ENCODE peak calls at places on chromosomes 13 and 19, in five cellular contexts. K, P, Z, I and L are unnamed samples.

GRCh38 chr13:33258437-33259193 is 26.9 kb downstream of the STARD13 start:
- DNase-seq in K (no peak), P (no peak), Z (peak; percentile 82), I (no peak), L (no peak)

GRCh38 chr13:87535911-87536310 is 135.3 kb upstream of the SLITRK5 start:
- DNase-seq in K (no peak), P (no peak), Z (no peak), I (no peak), L (no peak)

GRCh38 chr19:39768811-39769210 is 9.8 kb upstream of the LEUTX start:
- DNase-seq in K (no peak), P (no peak), Z (no peak), I (no peak), L (no peak)

GRCh38 chr13:94157705-94158218 is 321.7 kb downstream of the DCT start:
- DNase-seq in K (no peak), P (no peak), Z (no peak), I (no peak), L (no peak)

GRCh38 chr13:80666782-80667537 is 326.0 kb upstream of the SPRY2 start:
- DNase-seq in K (no peak), P (no peak), Z (no peak), I (no peak), L (no peak)

GRCh38 chr13:26558074-26558805 is 757 bp downstream of the WASF3 start:
- DNase-seq in K (peak; percentile 73), P (no peak), Z (no peak), I (no peak), L (no peak)

GRCh38 chr19:3358392-3358918 is 7.9 kb upstream of the NFIC start:
- DNase-seq in K (peak; percentile 74), P (no peak), Z (no peak), I (no peak), L (no peak)

GRCh38 chr19:12723643-12724426 is at the start of gene TNPO2:
- DNase-seq in K (peak; percentile 88), P (peak; percentile 71), Z (peak; percentile 71), I (peak; percentile 24), L (no peak)

GRCh38 chr13:38905861-38906260 is 84.8 kb downstream of the STOML3 start:
- DNase-seq in K (no peak), P (no peak), Z (no peak), I (no peak), L (peak; percentile 62)

GRCh38 chr19:35509018-35509652 is 4.3 kb downstream of the DMKN start:
- DNase-seq in K (no peak), P (no peak), Z (peak; percentile 42), I (peak; percentile 59), L (peak; percentile 40)

GRCh38 chr13:108020027-108020426 is 195.3 kb downstream of the LIG4 start:
- DNase-seq in K (no peak), P (no peak), Z (no peak), I (no peak), L (no peak)

GRCh38 chr19:11460207-11460606 is 20.6 kb downstream of the ELAVL3 start:
- DNase-seq in K (peak; percentile 80), P (no peak), Z (no peak), I (no peak), L (no peak)

GRCh38 chr19:3132971-3133792 is 2.7 kb upstream of the GNA15 start:
- DNase-seq in K (peak; percentile 55), P (no peak), Z (no peak), I (no peak), L (peak; percentile 61)

GRCh38 chr19:41449865-41450178 is 6.9 kb downstream of the ERICH4 start:
- DNase-seq in K (no peak), P (no peak), Z (no peak), I (no peak), L (no peak)

GRCh38 chr19:32457540-32457939 is 52.0 kb downstream of the DPY19L3 start:
- DNase-seq in K (no peak), P (no peak), Z (no peak), I (no peak), L (no peak)

GRCh38 chr19:38975214-38975860 is at the start of gene FBXO17:
- DNase-seq in K (peak; percentile 90), P (no peak), Z (peak; percentile 47), I (no peak), L (no peak)

GRCh38 chr19:17210296-17210695 is 4.9 kb upstream of the USE1 start:
- DNase-seq in K (no peak), P (no peak), Z (no peak), I (no peak), L (no peak)

GRCh38 chr13:84187626-84188025 is 305.4 kb upstream of the SLITRK1 start:
- DNase-seq in K (no peak), P (no peak), Z (no peak), I (no peak), L (no peak)

GRCh38 chr13:51714663-51715168 is 89.2 kb downstream of the DHRS12 start:
- DNase-seq in K (no peak), P (no peak), Z (no peak), I (no peak), L (no peak)

GRCh38 chr13:52127783-52128702 is 830 bp downstream of the NEK5 start:
- DNase-seq in K (peak; percentile 84), P (peak; percentile 41), Z (peak; percentile 68), I (peak; percentile 63), L (peak; percentile 81)

GRCh38 chr19:32351807-32352630 is 6.6 kb downstream of the ZNF507 start:
- DNase-seq in K (no peak), P (no peak), Z (no peak), I (no peak), L (no peak)

GRCh38 chr19:18208098-18208951 is 4.5 kb upstream of the RAB3A start:
- DNase-seq in K (peak; percentile 88), P (no peak), Z (no peak), I (no peak), L (peak; percentile 33)

GRCh38 chr19:20153281-20153680 is 13.7 kb upstream of the ZNF486 start:
- DNase-seq in K (no peak), P (no peak), Z (no peak), I (no peak), L (no peak)

GRCh38 chr19:45250832-45251451 is at the start of gene MARK4:
- DNase-seq in K (peak; percentile 99), P (no peak), Z (no peak), I (peak; percentile 16), L (peak; percentile 76)

GRCh38 chr19:1975081-1975480 is 34.1 kb downstream of the CSNK1G2 start:
- DNase-seq in K (no peak), P (no peak), Z (no peak), I (no peak), L (no peak)

GRCh38 chr19:18478545-18479311 is 40.8 kb upstream of the ISYNA1 start:
- DNase-seq in K (peak; percentile 70), P (no peak), Z (peak; percentile 88), I (no peak), L (peak; percentile 55)

DNA sequence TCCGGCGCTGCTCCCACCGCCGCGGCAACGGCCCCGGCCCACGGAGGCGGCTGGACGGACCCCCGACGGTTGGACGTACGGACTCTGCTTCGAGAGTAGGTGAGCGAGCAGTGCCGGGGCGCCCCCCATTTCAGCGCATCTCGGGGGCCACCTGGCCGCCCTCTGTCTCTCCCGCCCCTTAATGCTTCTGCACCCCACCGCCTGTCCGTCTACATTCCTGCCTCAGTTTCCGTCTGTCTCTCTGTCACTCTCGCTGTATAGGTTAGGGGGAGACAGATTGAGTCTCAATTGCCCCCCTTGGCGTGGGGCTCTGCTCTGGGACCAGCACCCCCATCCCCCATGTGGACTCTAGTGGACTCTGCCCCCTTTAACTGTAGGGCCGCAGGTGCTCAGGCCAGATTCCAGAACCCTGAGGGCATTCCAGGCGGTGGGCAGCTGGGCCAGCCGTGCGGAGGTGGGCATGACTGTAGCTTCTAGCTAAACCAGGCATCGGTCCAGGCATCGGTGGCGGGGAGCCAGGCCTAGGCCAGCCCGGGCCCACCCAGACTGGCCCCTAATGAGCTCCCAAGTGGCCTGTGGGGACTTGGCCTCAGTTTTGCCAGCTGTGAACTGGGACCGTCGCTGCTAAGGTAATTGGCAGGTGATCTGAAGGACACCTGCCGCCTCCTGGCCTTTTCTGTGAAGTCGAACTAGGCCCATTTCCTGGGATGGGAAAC is 373 bp downstream of the TNFAIP8L1 start:
- DNase-seq in K (peak; percentile 74), P (no peak), Z (peak; percentile 62), I (no peak), L (no peak)
- TF ChIP-seq JUND in K (no peak), P (no peak), Z (peak; percentile 37), I (no peak), L (no peak)

GRCh38 chr13:41224113-41225110 is 30.0 kb upstream of the KBTBD7 start:
- DNase-seq in K (no peak), P (no peak), Z (no peak), I (no peak), L (no peak)

DNA sequence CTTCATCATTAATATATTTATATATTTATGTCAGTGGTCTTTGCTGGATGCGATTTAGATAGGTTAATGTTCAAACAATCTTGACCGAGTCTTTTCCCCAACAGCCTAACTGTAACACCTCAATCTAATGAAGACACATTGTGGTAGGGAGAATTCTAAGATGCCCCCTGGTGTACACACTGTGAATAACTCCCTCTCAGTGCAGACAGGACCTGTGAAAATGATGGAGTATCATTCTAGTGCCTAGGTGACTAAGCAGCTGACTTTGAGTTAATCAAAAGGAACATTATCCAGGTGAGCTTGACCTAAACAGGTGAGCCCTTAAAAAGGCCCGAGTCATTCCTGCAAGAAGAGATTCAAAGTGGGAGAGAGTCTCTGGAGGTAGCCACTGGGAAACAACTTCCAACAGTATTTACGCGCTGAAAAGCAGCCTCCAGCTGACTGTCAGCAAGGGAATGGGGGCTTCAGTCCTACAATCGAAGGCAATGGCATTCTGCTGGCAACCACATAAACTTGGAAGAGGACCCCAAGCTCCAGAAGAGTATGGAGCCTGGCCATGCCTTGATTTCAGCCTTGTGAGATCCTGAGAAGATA is 28.0 kb upstream of the KBTBD7 start:
- DNase-seq in K (peak; percentile 62), P (no peak), Z (peak; percentile 50), I (peak; percentile 50), L (peak; percentile 18)
- TF ChIP-seq JUND in K (no peak), P (no peak), Z (no peak), I (no peak), L (no peak)

GRCh38 chr13:44692173-44692713 is 116.1 kb upstream of the TSC22D1 start:
- DNase-seq in K (no peak), P (no peak), Z (no peak), I (peak; percentile 70), L (peak; percentile 51)
- TF ChIP-seq JUND in K (no peak), P (no peak), Z (no peak), I (no peak), L (no peak)

GRCh38 chr13:114115796-114116195 is 16.6 kb downstream of the RASA3 start:
- DNase-seq in K (no peak), P (no peak), Z (no peak), I (no peak), L (no peak)

GRCh38 chr13:114118086-114118762 is 14.2 kb downstream of the RASA3 start:
- DNase-seq in K (no peak), P (no peak), Z (peak; percentile 62), I (no peak), L (no peak)

GRCh38 chr13:114115191-114115671 is 17.2 kb downstream of the RASA3 start:
- DNase-seq in K (no peak), P (no peak), Z (peak; percentile 33), I (no peak), L (no peak)

GRCh38 chr13:114118763-114119123 is 13.7 kb downstream of the RASA3 start:
- DNase-seq in K (peak; percentile 43), P (no peak), Z (no peak), I (no peak), L (no peak)

GRCh38 chr13:114116734-114117133 is 15.7 kb downstream of the RASA3 start:
- DNase-seq in K (no peak), P (no peak), Z (no peak), I (no peak), L (no peak)
- TF ChIP-seq JUND in K (no peak), P (no peak), Z (no peak), I (no peak), L (no peak)